ENCODE peak calls at places on chromosomes 1 and 21, in four cellular contexts. T is K562, N is SK-N-SH, K is HepG2. D is an unnamed sample.

GRCh38 chr21:41816583-41817165 is 49.8 kb upstream of the RIPK4 start:
- DNase-seq in T (peak), K (peak), N (peak), D (no peak)

GRCh38 chr1:117663156-117663902 is 57.5 kb downstream of the TENT5C start:
- DNase-seq in T (no peak), N (no peak), K (no peak), D (no peak)

GRCh38 chr1:232437510-232437909 is 192.4 kb downstream of the SIPA1L2 start:
- DNase-seq in T (no peak), K (no peak), N (no peak), D (no peak)

GRCh38 chr21:44875341-44875740 is 1.9 kb upstream of the PTTG1IP start:
- DNase-seq in K (no peak), N (no peak), T (no peak), D (no peak)

GRCh38 chr1:219155140-219155539 is 18.5 kb upstream of the LYPLAL1 start:
- DNase-seq in T (peak), K (no peak), N (no peak), D (no peak)

GRCh38 chr1:16162163-16162822 is 6.4 kb upstream of the EPHA2 start:
- DNase-seq in T (peak), N (no peak), K (no peak), D (no peak)

GRCh38 chr1:167548059-167548932 is 5.3 kb downstream of the CREG1 start:
- DNase-seq in K (no peak), N (no peak), T (peak), D (no peak)

GRCh38 chr1:21325231-21325718 is 35.0 kb upstream of the ECE1 start:
- DNase-seq in N (no peak), T (no peak), K (no peak), D (no peak)

GRCh38 chr1:221336141-221336540 is 405.7 kb downstream of the DUSP10 start:
- DNase-seq in K (peak), T (no peak), N (no peak), D (no peak)

GRCh38 chr1:116474921-116475849 is 95.6 kb downstream of the CD58 start:
- DNase-seq in K (peak), N (no peak), T (no peak), D (no peak)

GRCh38 chr1:119097380-119097779 is 43.1 kb downstream of the WARS2 start:
- DNase-seq in K (no peak), T (no peak), N (no peak), D (no peak)

GRCh38 chr1:111592389-111593361 is 26.9 kb upstream of the RAP1A start:
- DNase-seq in K (peak), T (peak), N (no peak), D (peak)

GRCh38 chr1:40890771-40891170 is 28.6 kb upstream of the CITED4 start:
- DNase-seq in N (no peak), T (no peak), K (no peak), D (no peak)

GRCh38 chr1:157312270-157312812 is 174.1 kb upstream of the ETV3 start:
- DNase-seq in K (no peak), N (no peak), T (peak), D (no peak)

GRCh38 chr1:183039330-183039729 is 16.1 kb downstream of the LAMC1 start:
- DNase-seq in N (peak), K (no peak), T (no peak), D (no peak)

GRCh38 chr1:53949651-53950050 is 3.5 kb downstream of the LRRC42 start:
- DNase-seq in N (no peak), T (no peak), K (no peak), D (no peak)

GRCh38 chr1:199157494-199157893 is 518.7 kb downstream of the PTPRC start:
- DNase-seq in K (no peak), T (no peak), N (no peak), D (no peak)

DNA sequence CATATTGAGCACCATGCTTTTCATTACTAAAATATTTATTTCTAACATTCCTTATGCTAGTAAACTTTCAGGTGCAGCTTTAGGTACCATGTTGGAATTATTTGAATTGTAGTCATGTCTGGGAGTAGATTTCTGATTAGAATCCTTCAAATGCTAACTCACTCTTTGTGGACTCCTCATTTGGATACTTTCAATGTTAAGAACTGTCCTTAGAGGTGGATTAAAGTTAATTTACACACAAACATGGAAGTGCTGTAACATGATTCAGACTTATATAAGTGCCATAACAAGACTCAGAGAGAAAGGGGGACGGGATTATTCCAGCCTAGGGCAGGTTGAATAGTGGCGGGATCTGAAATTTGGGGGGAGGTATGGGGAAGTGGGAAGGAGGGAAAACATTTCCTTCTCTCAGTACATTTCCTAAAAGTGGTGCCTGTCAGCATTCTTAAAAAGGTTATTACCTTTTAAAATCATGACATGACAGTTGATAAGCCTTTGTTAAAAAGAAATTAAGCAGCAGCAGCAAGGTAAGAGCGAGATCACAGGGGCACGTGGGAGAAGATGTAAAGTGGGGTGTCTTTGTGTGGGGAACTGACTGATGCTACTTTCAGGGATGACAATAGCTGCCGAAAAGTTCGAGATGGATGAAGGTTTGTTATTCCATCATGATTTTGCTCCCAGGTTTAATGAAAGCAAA is 44.4 kb downstream of the HHAT start:
- DNase-seq in K (no peak), N (no peak), T (no peak), D (no peak)
- TF ChIP-seq MXI1 in K (no peak), N (no peak), T (no peak), D (no peak)

DNA sequence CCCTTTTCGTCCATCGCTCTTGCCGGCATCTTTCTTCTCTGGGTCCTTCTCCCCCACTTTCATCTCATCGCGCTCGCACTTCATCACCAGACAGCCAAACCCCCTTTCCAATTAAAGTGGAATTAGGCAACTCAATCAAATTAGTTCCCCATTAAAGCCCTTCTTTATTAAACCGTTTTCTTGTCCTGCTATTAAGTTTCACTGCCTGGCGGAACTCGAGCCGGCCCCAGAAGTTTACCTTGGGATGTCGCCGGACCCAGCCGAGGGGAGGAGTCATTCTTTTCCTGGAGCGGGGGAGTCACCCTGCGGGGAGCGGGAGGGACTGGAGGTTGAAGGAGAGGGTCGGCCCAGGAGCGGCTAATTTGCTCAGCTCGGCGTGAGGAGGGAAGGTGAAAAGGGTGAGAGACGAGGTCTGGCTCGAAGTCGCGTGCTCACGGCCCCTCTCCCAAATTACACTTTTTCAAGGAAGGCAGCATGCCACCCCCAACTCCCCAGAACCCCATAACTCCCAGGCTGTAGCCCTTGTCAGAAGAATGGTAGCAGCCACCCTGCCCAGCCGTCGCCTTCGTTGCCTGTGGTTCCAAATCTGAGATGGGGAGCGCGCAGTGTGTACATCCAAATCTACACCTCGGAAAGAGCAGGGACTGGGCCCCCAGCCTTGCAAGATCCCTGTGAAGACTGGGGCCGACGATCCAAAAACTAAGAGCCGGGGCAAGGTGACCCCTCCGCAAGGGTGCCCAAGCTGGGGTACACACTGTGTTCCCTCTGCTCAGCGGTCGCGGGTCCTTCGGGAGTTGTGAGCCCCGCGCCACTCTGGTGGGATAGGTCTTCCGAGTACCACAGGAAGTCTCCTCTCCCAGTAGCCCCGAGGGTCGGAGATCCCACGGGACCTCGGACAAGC is 6.4 kb downstream of the DMRTA2 start:
- DNase-seq in T (peak), K (no peak), N (peak), D (no peak)
- TF ChIP-seq NFIC in T (no peak), K (no peak), N (no peak), D (no peak)

DNA sequence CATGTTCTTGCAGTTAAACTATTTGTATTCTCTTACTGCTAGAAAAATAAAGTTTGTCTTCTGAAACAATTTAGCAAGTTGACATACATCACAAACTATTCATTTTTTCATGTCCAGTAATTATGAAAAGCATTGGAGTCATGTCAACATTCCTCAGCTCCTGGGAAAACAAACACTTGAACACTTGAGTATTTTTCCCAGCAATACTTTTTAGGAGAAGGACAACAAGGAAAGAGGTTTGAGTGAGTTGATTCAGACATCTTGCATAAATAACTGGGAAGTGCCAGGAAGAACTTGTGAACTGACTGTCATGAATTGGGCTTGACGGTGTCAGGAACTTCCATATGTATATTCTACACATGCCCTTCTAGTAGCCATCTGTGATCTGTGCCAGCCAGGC is 195.6 kb downstream of the HMCN1 start:
- DNase-seq in N (no peak), T (no peak), K (no peak), D (no peak)
- TF ChIP-seq MXI1 in N (no peak), T (no peak), K (no peak), D (no peak)

DNA sequence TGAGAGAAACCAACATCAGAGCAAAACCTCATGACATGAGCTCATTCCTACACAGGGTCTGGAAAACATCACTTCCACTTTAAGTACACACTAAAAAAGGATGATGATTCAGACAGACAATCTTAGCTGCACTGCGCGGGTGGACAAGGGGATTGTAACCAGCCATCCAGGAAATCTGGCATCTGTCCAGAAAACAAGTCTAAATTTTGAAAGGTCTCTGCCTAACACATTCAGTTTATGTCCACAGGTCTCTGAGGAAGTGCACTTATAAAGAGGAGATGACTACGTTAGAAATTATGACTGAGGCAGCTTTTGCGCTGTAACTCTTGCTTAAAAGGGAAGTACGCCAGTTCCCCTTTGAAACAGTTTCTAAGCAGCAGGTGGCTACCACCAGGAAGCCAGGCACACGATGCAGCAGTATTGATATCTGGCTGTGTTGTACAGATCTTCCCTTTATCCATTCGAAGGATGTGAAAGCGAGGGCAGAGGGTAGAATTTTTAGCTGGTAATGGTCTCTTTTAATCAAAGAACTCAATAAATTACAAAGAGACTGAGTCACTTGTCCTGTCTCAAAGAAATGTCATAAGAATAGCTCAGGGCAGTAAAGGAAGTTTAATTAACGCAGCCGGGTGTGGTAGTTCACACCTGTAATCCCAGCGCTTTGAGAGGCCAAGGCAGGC is 128.0 kb downstream of the SETD4 start:
- DNase-seq in N (no peak), K (no peak), T (no peak), D (peak)
- TF ChIP-seq NFIC in N (peak), K (no peak), T (peak), D (no peak)

GRCh38 chr21:23574932-23575331 is 2032.3 kb downstream of the MRPL39 start:
- DNase-seq in T (no peak), N (no peak), K (no peak), D (no peak)
- TF ChIP-seq MXI1 in T (no peak), N (no peak), K (no peak), D (no peak)

GRCh38 chr1:224732367-224733006 is 116.4 kb downstream of the CNIH3 start:
- DNase-seq in N (no peak), T (no peak), K (peak), D (no peak)

GRCh38 chr1:224735159-224735558 is 119.0 kb downstream of the CNIH3 start:
- DNase-seq in N (no peak), T (no peak), K (no peak), D (peak)

GRCh38 chr1:224733021-224733911 is 117.1 kb downstream of the CNIH3 start:
- DNase-seq in T (no peak), K (peak), N (peak), D (peak)

GRCh38 chr1:224736619-224737352 is 120.7 kb downstream of the CNIH3 start:
- DNase-seq in T (peak), K (peak), N (no peak), D (peak)

GRCh38 chr1:224734261-224734935 is 118.3 kb downstream of the CNIH3 start:
- DNase-seq in K (no peak), T (peak), N (no peak), D (no peak)
- TF ChIP-seq NFIC in K (no peak), T (no peak), N (no peak), D (no peak)

GRCh38 chr1:3105167-3105863 is 36.3 kb downstream of the PRDM16 start:
- DNase-seq in K (peak), N (no peak), T (no peak), D (no peak)
- TF ChIP-seq MXI1 in K (no peak), N (no peak), T (no peak), D (no peak)

DNA sequence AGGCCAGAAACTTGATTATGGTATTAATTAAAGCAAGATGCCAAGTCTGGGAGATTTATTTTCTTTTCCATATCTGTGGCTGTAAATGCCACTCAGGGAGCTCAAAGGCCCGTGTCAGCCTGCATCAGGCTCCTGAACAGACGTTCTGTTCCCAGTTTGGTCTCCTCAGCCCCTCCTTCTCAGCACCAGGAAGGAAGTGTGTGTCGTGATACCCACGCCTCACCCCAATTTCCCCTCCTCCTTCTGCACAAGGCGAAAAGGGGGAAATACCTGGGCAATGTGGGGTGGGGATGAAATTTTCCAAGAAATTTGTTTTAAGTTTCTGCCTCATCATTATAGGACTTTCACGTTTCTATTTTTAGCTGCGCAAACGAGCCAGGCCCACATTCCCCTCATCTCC is 112.0 kb downstream of the SYF2 start:
- DNase-seq in T (no peak), N (no peak), K (no peak), D (no peak)
- TF ChIP-seq NFIC in T (no peak), N (no peak), K (no peak), D (no peak)

GRCh38 chr1:5744911-5745431 is 247.3 kb downstream of the NPHP4 start:
- DNase-seq in N (peak), K (no peak), T (no peak), D (no peak)
- TF ChIP-seq MXI1 in N (no peak), K (no peak), T (no peak), D (no peak)